ENCODE peak calls at places on chromosomes 5 and 9, in seven cellular contexts. One of them, this sample, is unnamed.
A peak's percentile ranks its signal among the peaks of the same experiment; 100 is the strongest.

GRCh38 chr9:114005371-114006154 is 72.5 kb downstream of the AMBP start:
- DNase-seq in GM23338: no peak
- DNase-seq in neural progenitor cell: no peak
- DNase-seq in HCT116: no peak
- DNase-seq in MM.1S: no peak
- DNase-seq in PC-3: no peak
- DNase-seq in GM23248: no peak
- DNase-seq in this sample: no peak

GRCh38 chr5:106873558-106873957 is 797.2 kb downstream of the EFNA5 start:
- DNase-seq in GM23338: no peak
- DNase-seq in PC-3: peak; percentile 60
- DNase-seq in HCT116: no peak
- DNase-seq in MM.1S: no peak
- DNase-seq in neural progenitor cell: no peak
- DNase-seq in GM23248: no peak
- DNase-seq in this sample: no peak

GRCh38 chr5:75277463-75277862 is 40.8 kb upstream of the ANKRD31 start:
- DNase-seq in MM.1S: no peak
- DNase-seq in HCT116: peak; percentile 21
- DNase-seq in GM23338: no peak
- DNase-seq in GM23248: no peak
- DNase-seq in neural progenitor cell: no peak
- DNase-seq in PC-3: no peak
- DNase-seq in this sample: peak; percentile 68

GRCh38 chr5:126777257-126777973 is 479 bp downstream of the LMNB1 start:
- DNase-seq in GM23338: peak; percentile 67
- DNase-seq in HCT116: no peak
- DNase-seq in GM23248: peak; percentile 82
- DNase-seq in neural progenitor cell: peak; percentile 83
- DNase-seq in PC-3: peak; percentile 52
- DNase-seq in MM.1S: peak; percentile 78
- DNase-seq in this sample: peak; percentile 76

GRCh38 chr9:129770741-129771140 is 17.9 kb upstream of the PTGES start:
- DNase-seq in GM23338: no peak
- DNase-seq in neural progenitor cell: no peak
- DNase-seq in MM.1S: no peak
- DNase-seq in HCT116: no peak
- DNase-seq in GM23248: no peak
- DNase-seq in PC-3: no peak
- DNase-seq in this sample: no peak

GRCh38 chr5:170874017-170874416 is 12.2 kb downstream of the RANBP17 start:
- DNase-seq in PC-3: no peak
- DNase-seq in GM23248: no peak
- DNase-seq in neural progenitor cell: no peak
- DNase-seq in HCT116: no peak
- DNase-seq in GM23338: no peak
- DNase-seq in MM.1S: peak; percentile 73
- DNase-seq in this sample: no peak

GRCh38 chr9:95991326-95991725 is 115.8 kb downstream of the ERCC6L2 start:
- DNase-seq in GM23248: no peak
- DNase-seq in GM23338: no peak
- DNase-seq in PC-3: peak; percentile 41
- DNase-seq in MM.1S: no peak
- DNase-seq in HCT116: no peak
- DNase-seq in neural progenitor cell: no peak
- DNase-seq in this sample: no peak

GRCh38 chr9:113614843-113615648 is 151.5 kb downstream of the RGS3 start:
- DNase-seq in neural progenitor cell: no peak
- DNase-seq in GM23248: peak; percentile 80
- DNase-seq in PC-3: no peak
- DNase-seq in GM23338: no peak
- DNase-seq in MM.1S: no peak
- DNase-seq in HCT116: no peak
- DNase-seq in this sample: peak; percentile 55

GRCh38 chr9:93262537-93263310 is 78.8 kb downstream of the WNK2 start:
- DNase-seq in PC-3: no peak
- DNase-seq in HCT116: no peak
- DNase-seq in neural progenitor cell: no peak
- DNase-seq in MM.1S: no peak
- DNase-seq in GM23248: no peak
- DNase-seq in GM23338: no peak
- DNase-seq in this sample: peak; percentile 3

DNA sequence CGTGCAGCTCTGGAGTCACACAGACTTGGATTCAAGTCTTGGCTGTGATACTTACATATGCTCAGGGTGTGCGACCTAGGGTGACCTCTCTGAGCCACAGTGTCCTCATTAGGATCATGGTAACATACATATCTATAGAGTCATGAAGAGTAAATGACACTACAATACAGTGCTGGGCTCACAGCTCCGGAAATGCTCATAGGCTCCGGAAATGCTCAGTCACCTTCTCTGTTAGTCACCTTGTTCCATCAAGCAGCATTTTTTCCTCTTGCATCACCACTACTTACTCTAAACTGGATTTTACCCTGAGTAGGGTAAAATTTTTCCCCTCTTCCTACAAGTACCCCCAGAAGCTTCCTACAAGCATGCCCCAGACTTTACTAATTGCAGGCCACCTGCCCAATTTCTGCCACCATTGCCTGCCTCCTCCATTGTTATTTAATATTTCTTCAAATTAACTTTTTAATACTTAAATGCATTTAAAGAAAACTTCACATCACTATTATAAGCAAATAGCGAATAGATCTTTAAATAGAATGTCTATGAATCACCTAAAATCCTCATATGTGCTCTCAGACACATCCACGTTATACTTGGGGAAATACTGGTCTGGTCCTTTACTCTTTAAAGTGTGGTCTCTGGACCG is 147.6 kb upstream of the SPRY4 start:
- DNase-seq in MM.1S: no peak
- DNase-seq in HCT116: peak; percentile 97
- DNase-seq in PC-3: peak; percentile 89
- DNase-seq in GM23248: peak; percentile 98
- DNase-seq in neural progenitor cell: no peak
- DNase-seq in GM23338: no peak
- DNase-seq in this sample: peak; percentile 21
- TF ChIP-seq EZH2phosphoT487 in MM.1S: no peak
- TF ChIP-seq EZH2phosphoT487 in HCT116: no peak
- TF ChIP-seq EZH2phosphoT487 in PC-3: no peak
- TF ChIP-seq EZH2phosphoT487 in GM23248: peak; percentile 33
- TF ChIP-seq EZH2phosphoT487 in neural progenitor cell: no peak
- TF ChIP-seq EZH2phosphoT487 in GM23338: no peak
- TF ChIP-seq EZH2phosphoT487 in this sample: no peak

GRCh38 chr5:16180789-16181082 is 1.1 kb upstream of the MARCHF11 start:
- DNase-seq in MM.1S: no peak
- DNase-seq in PC-3: no peak
- DNase-seq in neural progenitor cell: no peak
- DNase-seq in GM23338: no peak
- DNase-seq in GM23248: no peak
- DNase-seq in HCT116: no peak
- DNase-seq in this sample: no peak

GRCh38 chr5:16179936-16180788 is 571 bp upstream of the MARCHF11 start:
- DNase-seq in GM23248: no peak
- DNase-seq in neural progenitor cell: peak; percentile 52
- DNase-seq in PC-3: no peak
- DNase-seq in HCT116: no peak
- DNase-seq in MM.1S: no peak
- DNase-seq in GM23338: peak; percentile 61
- DNase-seq in this sample: peak; percentile 6

GRCh38 chr5:16179511-16179935 is at the start of gene MARCHF11:
- DNase-seq in MM.1S: no peak
- DNase-seq in GM23338: peak; percentile 61
- DNase-seq in HCT116: no peak
- DNase-seq in GM23248: peak; percentile 2
- DNase-seq in neural progenitor cell: peak; percentile 75
- DNase-seq in PC-3: no peak
- DNase-seq in this sample: peak; percentile 36

DNA sequence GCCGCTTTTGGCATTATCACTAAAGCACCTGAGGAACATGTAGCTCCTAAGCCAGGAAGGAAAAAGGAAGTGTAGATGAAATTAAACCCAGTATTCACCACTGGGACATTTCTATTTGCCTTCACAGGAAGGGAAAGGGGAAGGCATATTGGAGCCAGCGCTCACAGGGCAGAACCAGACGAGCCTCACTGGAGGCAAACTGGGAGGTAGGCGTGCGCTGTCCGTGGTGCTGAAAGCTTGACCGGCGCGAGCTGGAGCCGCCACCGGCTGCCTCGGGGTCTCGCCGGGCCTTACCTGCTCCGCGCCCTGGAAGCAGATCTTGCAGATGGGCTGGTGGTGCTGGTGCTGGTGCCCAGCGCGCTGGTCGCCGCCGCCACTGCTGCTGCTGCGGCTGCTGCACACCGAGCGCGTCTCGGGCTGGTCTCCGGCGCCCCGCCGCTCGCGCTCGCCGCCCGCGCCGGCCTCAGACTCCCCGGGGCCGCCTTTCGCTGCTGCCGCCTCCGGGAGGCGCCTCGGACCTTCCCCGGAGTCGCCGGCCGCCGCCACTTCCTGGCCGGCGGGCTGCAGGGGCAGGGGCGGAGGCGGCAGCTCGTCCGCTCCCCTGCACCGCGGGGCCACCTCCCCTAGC is 732 bp downstream of the MARCHF11 start:
- DNase-seq in GM23338: peak; percentile 95
- DNase-seq in neural progenitor cell: peak; percentile 97
- DNase-seq in MM.1S: peak; percentile 10
- DNase-seq in GM23248: peak; percentile 73
- DNase-seq in HCT116: no peak
- DNase-seq in PC-3: peak; percentile 50
- DNase-seq in this sample: peak; percentile 93
- TF ChIP-seq EZH2 in GM23338: no peak
- TF ChIP-seq EZH2 in neural progenitor cell: peak; percentile 69
- TF ChIP-seq EZH2 in MM.1S: no peak
- TF ChIP-seq EZH2 in GM23248: no peak
- TF ChIP-seq EZH2 in HCT116: no peak
- TF ChIP-seq EZH2 in PC-3: no peak
- TF ChIP-seq EZH2 in this sample: peak; percentile 58

DNA sequence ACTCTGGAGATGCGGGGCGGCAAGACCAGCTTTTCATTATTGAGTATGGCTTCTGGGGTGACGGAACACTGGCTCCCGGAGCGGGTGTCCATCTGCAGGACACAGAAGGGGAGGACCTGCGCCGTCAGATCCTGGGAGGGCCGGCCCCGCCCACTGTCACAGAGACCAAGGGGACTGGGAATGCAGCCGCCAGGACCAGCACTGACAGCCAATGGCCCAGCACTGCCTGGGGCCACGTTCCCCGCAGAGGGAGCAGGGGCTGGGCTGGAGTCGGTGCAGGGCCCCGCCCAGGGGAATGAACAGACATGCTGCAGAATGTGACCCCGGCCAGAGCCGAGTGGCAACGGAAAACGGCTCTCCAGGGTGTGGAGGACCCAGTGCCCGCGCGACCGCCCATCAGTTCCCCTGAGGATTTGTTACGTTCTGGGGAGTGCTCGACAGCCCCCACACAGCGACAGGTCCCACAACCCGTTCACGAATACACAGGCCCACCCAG is at the start of gene ZDHHC11:
- DNase-seq in PC-3: peak; percentile 89
- DNase-seq in GM23248: no peak
- DNase-seq in MM.1S: no peak
- DNase-seq in GM23338: peak; percentile 37
- DNase-seq in HCT116: no peak
- DNase-seq in neural progenitor cell: peak; percentile 58
- DNase-seq in this sample: peak; percentile 28
- TF ChIP-seq EZH2phosphoT487 in PC-3: no peak
- TF ChIP-seq EZH2phosphoT487 in GM23248: no peak
- TF ChIP-seq EZH2phosphoT487 in MM.1S: no peak
- TF ChIP-seq EZH2phosphoT487 in GM23338: no peak
- TF ChIP-seq EZH2phosphoT487 in HCT116: no peak
- TF ChIP-seq EZH2phosphoT487 in neural progenitor cell: no peak
- TF ChIP-seq EZH2phosphoT487 in this sample: no peak

GRCh38 chr9:110202232-110202631 is 5.7 kb downstream of the C9orf152 start:
- DNase-seq in GM23338: no peak
- DNase-seq in PC-3: no peak
- DNase-seq in HCT116: no peak
- DNase-seq in MM.1S: no peak
- DNase-seq in neural progenitor cell: no peak
- DNase-seq in GM23248: no peak
- DNase-seq in this sample: no peak

GRCh38 chr9:110213413-110214044 is 5.6 kb upstream of the C9orf152 start:
- DNase-seq in neural progenitor cell: no peak
- DNase-seq in GM23248: no peak
- DNase-seq in HCT116: no peak
- DNase-seq in PC-3: no peak
- DNase-seq in MM.1S: no peak
- DNase-seq in GM23338: no peak
- DNase-seq in this sample: no peak

GRCh38 chr9:110206388-110206787 is 1.6 kb downstream of the C9orf152 start:
- DNase-seq in GM23248: no peak
- DNase-seq in PC-3: no peak
- DNase-seq in GM23338: no peak
- DNase-seq in neural progenitor cell: no peak
- DNase-seq in HCT116: no peak
- DNase-seq in MM.1S: no peak
- DNase-seq in this sample: no peak

GRCh38 chr9:110207071-110207923 is 662 bp downstream of the C9orf152 start:
- DNase-seq in MM.1S: no peak
- DNase-seq in GM23338: no peak
- DNase-seq in GM23248: no peak
- DNase-seq in HCT116: no peak
- DNase-seq in neural progenitor cell: no peak
- DNase-seq in PC-3: peak; percentile 62
- DNase-seq in this sample: no peak

DNA sequence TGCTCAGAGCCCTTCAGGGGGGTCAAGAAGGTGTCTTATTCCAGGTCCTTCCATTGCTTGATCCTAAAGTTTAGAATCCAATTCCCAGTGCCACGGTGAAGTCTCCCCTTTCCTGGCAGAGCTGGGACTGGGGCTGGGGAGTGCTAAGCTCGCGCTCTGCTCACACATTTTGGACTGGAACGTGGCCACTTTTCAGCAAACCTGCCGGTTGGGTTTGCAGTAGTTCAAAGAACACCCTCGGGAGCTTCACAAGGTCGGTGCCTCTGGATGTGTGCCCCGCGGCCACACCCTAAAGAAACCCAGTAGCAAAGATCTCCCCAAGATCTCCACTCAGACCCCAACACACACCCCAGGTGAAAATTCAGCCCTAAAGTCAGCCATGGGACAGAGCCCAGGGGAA is at the start of gene C9orf152:
- DNase-seq in GM23248: no peak
- DNase-seq in MM.1S: no peak
- DNase-seq in PC-3: peak; percentile 52
- DNase-seq in neural progenitor cell: no peak
- DNase-seq in HCT116: no peak
- DNase-seq in GM23338: no peak
- DNase-seq in this sample: no peak
- TF ChIP-seq EZH2 in GM23248: no peak
- TF ChIP-seq EZH2 in MM.1S: no peak
- TF ChIP-seq EZH2 in PC-3: no peak
- TF ChIP-seq EZH2 in neural progenitor cell: no peak
- TF ChIP-seq EZH2 in HCT116: no peak
- TF ChIP-seq EZH2 in GM23338: no peak
- TF ChIP-seq EZH2 in this sample: no peak